ENCODE peak calls at places on chromosome 13, in four cellular contexts. Z is K562, D is WTC11, X is HepG2. R is an unnamed sample.

GRCh38 chr13:94548382-94549240 is 47.3 kb downstream of the TGDS start:
- DNase-seq in Z (peak; percentile 12), D (peak; percentile 73), X (peak; percentile 49), R (peak; percentile 8)

GRCh38 chr13:34913040-34913439 is 29.0 kb upstream of the NBEA start:
- DNase-seq in Z (no peak), D (peak; percentile 34), X (no peak), R (no peak)

GRCh38 chr13:30925429-30925828 is 7.0 kb upstream of the TEX26 start:
- DNase-seq in Z (no peak), D (no peak), X (no peak), R (no peak)

GRCh38 chr13:91767681-91768080 is 369.3 kb downstream of the GPC5 start:
- DNase-seq in Z (no peak), D (no peak), X (no peak), R (no peak)

GRCh38 chr13:50916701-50917184 is 7.2 kb downstream of the RNASEH2B start:
- DNase-seq in Z (no peak), D (no peak), X (no peak), R (no peak)

GRCh38 chr13:66803759-66804456 is 426.2 kb downstream of the PCDH9 start:
- DNase-seq in Z (no peak), D (no peak), X (no peak), R (no peak)

GRCh38 chr13:95608640-95609280 is 35.7 kb downstream of the DZIP1 start:
- DNase-seq in Z (no peak), D (no peak), X (no peak), R (no peak)

GRCh38 chr13:23866420-23867026 is 22.7 kb downstream of the MIPEP start:
- DNase-seq in Z (peak; percentile 86), D (no peak), X (no peak), R (no peak)

GRCh38 chr13:109162248-109163051 is 533.0 kb downstream of the MYO16 start:
- DNase-seq in Z (no peak), D (no peak), X (no peak), R (peak; percentile 98)

GRCh38 chr13:49524740-49525501 is 29.2 kb downstream of the PHF11 start:
- DNase-seq in Z (no peak), D (no peak), X (no peak), R (no peak)

GRCh38 chr13:111079375-111079774 is 35.7 kb upstream of the ARHGEF7 start:
- DNase-seq in Z (no peak), D (no peak), X (no peak), R (no peak)

GRCh38 chr13:23020246-23020843 is 160.4 kb upstream of the SGCG start:
- DNase-seq in Z (peak; percentile 68), D (peak; percentile 43), X (peak; percentile 53), R (peak; percentile 34)

GRCh38 chr13:34412817-34413365 is 529.2 kb upstream of the NBEA start:
- DNase-seq in Z (no peak), D (no peak), X (no peak), R (no peak)

GRCh38 chr13:104571161-104571889 is 1505.1 kb upstream of the SLC10A2 start:
- DNase-seq in Z (peak; percentile 0), D (peak; percentile 64), X (peak; percentile 16), R (no peak)

GRCh38 chr13:53341144-53341510 is 312.5 kb downstream of the OLFM4 start:
- DNase-seq in Z (no peak), D (no peak), X (no peak), R (no peak)

GRCh38 chr13:40666905-40667621 is 622 bp upstream of the FOXO1 start:
- DNase-seq in Z (peak; percentile 50), D (peak; percentile 59), X (peak; percentile 48), R (no peak)

GRCh38 chr13:23789576-23790346 is 99.4 kb downstream of the MIPEP start:
- DNase-seq in Z (no peak), D (no peak), X (no peak), R (no peak)

GRCh38 chr13:51397262-51397933 is 55.4 kb downstream of the INTS6 start:
- DNase-seq in Z (peak; percentile 5), D (no peak), X (no peak), R (no peak)

GRCh38 chr13:97191615-97192014 is 30.5 kb upstream of the MBNL2 start:
- DNase-seq in Z (no peak), D (no peak), X (no peak), R (no peak)

GRCh38 chr13:108268713-108269112 is 805 bp upstream of the TNFSF13B start:
- DNase-seq in Z (no peak), D (no peak), X (no peak), R (no peak)

GRCh38 chr13:41352935-41353801 is 42.1 kb downstream of the NAA16 start:
- DNase-seq in Z (peak; percentile 32), D (no peak), X (peak; percentile 35), R (peak; percentile 30)

GRCh38 chr13:41622545-41623429 is 165.4 kb downstream of the RGCC start:
- DNase-seq in Z (no peak), D (no peak), X (no peak), R (no peak)

GRCh38 chr13:87677334-87678234 is 6.4 kb downstream of the SLITRK5 start:
- DNase-seq in Z (no peak), D (peak; percentile 71), X (peak; percentile 1), R (no peak)

GRCh38 chr13:41017744-41018582 is 1.2 kb downstream of the ELF1 start:
- DNase-seq in Z (no peak), D (no peak), X (peak; percentile 58), R (no peak)

GRCh38 chr13:72164811-72165210 is 297.8 kb upstream of the DACH1 start:
- DNase-seq in Z (no peak), D (no peak), X (no peak), R (no peak)

GRCh38 chr13:101612736-101613135 is 160.3 kb downstream of the ITGBL1 start:
- DNase-seq in Z (peak; percentile 8), D (no peak), X (no peak), R (no peak)

GRCh38 chr13:113920173-113920572 is 53.7 kb downstream of the C13orf46 start:
- DNase-seq in Z (no peak), D (peak; percentile 2), X (no peak), R (no peak)

GRCh38 chr13:113917523-113918371 is 53.9 kb upstream of the GAS6 start:
- DNase-seq in Z (no peak), D (peak; percentile 7), X (no peak), R (no peak)

GRCh38 chr13:113919761-113920160 is 54.1 kb downstream of the C13orf46 start:
- DNase-seq in Z (no peak), D (peak; percentile 2), X (no peak), R (no peak)

GRCh38 chr13:113918580-113918979 is 54.7 kb upstream of the GAS6 start:
- DNase-seq in Z (no peak), D (peak; percentile 3), X (no peak), R (no peak)

DNA sequence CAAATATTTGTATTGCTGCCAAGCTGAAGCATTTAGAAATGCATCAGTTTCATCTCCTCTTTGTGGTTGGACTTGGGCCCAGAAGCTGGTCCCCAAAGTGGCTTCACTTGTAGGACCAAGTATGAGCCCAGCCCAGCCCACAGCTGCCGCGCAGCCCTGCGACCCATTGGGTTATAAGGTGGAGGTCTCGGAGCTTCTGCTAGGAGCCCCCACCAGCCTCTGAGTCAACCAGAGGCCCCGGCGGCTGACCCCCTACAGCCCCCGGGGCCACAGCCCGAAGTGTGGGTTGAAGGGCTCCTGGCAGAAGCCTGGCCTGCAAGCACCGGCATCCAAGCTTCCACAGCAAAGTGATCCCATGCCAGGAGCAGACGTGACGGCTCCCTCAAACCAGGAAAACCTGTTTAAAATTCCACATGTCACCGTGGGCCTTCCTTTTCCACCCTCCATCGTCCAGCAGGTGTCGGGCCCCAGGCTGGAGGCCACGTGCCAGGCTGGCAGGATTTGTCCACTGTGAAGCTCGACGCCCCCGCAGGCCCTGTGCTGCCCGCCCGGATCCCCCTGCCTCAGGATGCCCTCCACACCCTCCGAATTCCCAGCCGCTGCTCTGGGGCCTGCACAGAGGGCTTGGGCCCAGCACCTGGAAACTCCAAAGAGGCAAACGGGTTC is 54.8 kb downstream of the C13orf46 start:
- DNase-seq in Z (no peak), D (peak; percentile 4), X (no peak), R (no peak)
- TF ChIP-seq NR2C2 in Z (no peak), D (no peak), X (no peak), R (no peak)

DNA sequence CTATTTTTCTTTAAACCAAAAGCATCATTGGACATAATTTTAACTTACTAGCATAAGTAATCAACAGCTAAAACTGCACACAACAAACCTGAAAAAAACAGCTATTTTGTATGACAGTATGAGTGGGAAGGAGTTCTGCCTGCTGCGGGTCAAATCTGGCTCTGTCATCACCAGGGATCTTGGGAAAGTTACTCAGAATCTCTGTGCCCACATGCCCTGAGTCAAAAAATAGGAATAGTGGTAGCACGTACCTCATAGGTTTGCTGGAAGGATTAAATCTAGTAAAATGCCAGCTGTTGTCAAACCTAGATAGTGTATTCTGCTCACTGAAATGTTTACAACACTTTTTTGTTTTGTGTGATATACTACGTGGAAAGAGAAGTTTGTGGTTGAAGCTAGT is 1.1 kb downstream of the CLN5 start:
- DNase-seq in Z (no peak), D (no peak), X (no peak), R (no peak)
- TF ChIP-seq NR2C2 in Z (no peak), D (no peak), X (no peak), R (no peak)

GRCh38 chr13:59464926-59465325 is 698.8 kb downstream of the DIAPH3 start:
- DNase-seq in Z (no peak), D (no peak), X (no peak), R (no peak)

GRCh38 chr13:59463023-59463422 is 700.7 kb downstream of the DIAPH3 start:
- DNase-seq in Z (no peak), D (no peak), X (no peak), R (no peak)

GRCh38 chr13:59458908-59459579 is 704.7 kb downstream of the DIAPH3 start:
- DNase-seq in Z (no peak), D (no peak), X (no peak), R (no peak)

GRCh38 chr13:59459972-59460371 is 703.8 kb downstream of the DIAPH3 start:
- DNase-seq in Z (no peak), D (no peak), X (no peak), R (no peak)

GRCh38 chr13:59461411-59461810 is 702.3 kb downstream of the DIAPH3 start:
- DNase-seq in Z (peak; percentile 69), D (no peak), X (no peak), R (no peak)
- TF ChIP-seq NR2C2 in Z (no peak), D (no peak), X (no peak), R (no peak)

DNA sequence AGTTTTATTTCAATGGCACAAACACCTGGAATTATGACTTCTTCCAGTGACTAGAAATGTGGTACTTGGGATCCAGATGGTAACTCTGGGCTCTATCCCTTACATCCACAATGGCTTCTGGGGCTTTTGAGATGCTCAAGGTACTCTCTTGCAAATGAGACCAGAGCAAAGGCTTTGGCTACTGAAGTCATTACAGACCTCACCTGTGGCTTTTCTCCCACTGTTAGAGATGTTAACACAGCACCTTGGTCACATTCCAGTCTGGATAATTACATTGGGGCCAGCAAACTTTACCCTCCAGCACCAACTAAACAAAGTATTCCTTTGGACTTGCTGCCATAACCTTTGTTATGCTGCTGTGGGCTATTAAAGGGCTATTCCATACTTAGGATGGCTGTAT is 6.1 kb downstream of the ENOX1 start:
- DNase-seq in Z (no peak), D (no peak), X (no peak), R (no peak)
- TF ChIP-seq NR2C2 in Z (no peak), D (no peak), X (no peak), R (no peak)

GRCh38 chr13:74158028-74158427 is 23.8 kb upstream of the KLF12 start:
- DNase-seq in Z (no peak), D (no peak), X (no peak), R (no peak)
- TF ChIP-seq NR2C2 in Z (no peak), D (no peak), X (no peak), R (no peak)

DNA sequence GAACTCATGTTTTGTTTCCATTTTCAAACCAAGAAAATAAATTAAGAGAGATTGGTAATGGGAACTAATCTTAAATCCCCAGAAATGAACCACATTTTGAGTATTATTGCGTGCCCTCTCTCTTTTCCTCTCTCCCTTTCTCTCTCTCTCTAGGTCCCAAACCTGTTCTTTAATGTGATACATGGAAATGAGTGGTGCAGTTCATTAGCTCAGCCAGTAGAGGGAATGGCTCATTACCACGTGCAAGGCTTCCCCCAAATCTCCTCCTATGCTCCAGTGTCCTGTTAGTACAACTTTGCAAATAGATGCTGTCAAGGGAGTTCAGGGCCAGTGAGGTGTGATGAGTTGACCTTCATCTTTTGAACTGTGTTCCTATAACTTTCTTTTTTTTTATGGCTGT is 178.4 kb downstream of the FGF9 start:
- DNase-seq in Z (peak; percentile 21), D (no peak), X (peak; percentile 52), R (peak; percentile 4)
- TF ChIP-seq NR2C2 in Z (no peak), D (no peak), X (no peak), R (no peak)

R was measured in GM12878.